ENCODE peak calls at places on chromosomes 4 and X, in four cellular contexts. F is GM13977; P is WTC11; V is activated naive CD4-positive, alpha-beta T cell treated with Interleukin-2 at 50 U/mL for 16 hours. W is an unnamed sample.

GRCh38 chr4:101953949-101954348 is 163.4 kb downstream of the BANK1 start:
- DNase-seq in F (no peak), P (peak), V (no peak), W (no peak)

GRCh38 chr4:120940547-120940946 is 18.0 kb upstream of the PRDM5 start:
- DNase-seq in F (no peak), P (no peak), V (no peak), W (no peak)

GRCh38 chr4:26023191-26023972 is 109.4 kb downstream of the SMIM20 start:
- DNase-seq in F (no peak), P (no peak), V (no peak), W (no peak)

GRCh38 chrX:106707771-106708454 is 18.6 kb upstream of the RNF128 start:
- DNase-seq in F (no peak), P (no peak), V (no peak), W (no peak)

GRCh38 chr4:4541040-4541631 is 712 bp downstream of the STX18 start:
- DNase-seq in F (peak), P (no peak), V (peak), W (peak)

GRCh38 chrX:19535481-19535880 is 20.2 kb upstream of the MAP3K15 start:
- DNase-seq in F (no peak), P (no peak), V (no peak), W (no peak)

GRCh38 chrX:65034641-65035450 is 58.6 kb upstream of the ZC4H2 start:
- DNase-seq in F (peak), P (peak), V (peak), W (peak)

GRCh38 chrX:132489256-132490085 is 633 bp upstream of the MBNL3 start:
- DNase-seq in F (peak), P (peak), V (peak), W (peak)

GRCh38 chr4:37603070-37603468 is 83.1 kb downstream of the RELL1 start:
- DNase-seq in F (peak), P (peak), V (peak), W (peak)

GRCh38 chr4:74023709-74024108 is 14.8 kb downstream of the CXCL3 start:
- DNase-seq in F (no peak), P (no peak), V (no peak), W (no peak)

GRCh38 chr4:169620846-169621228 is 459 bp downstream of the CLCN3 start:
- DNase-seq in F (no peak), P (no peak), V (peak), W (peak)

GRCh38 chr4:139901516-139902327 is 236.1 kb downstream of the MGST2 start:
- DNase-seq in F (no peak), P (no peak), V (no peak), W (no peak)

GRCh38 chr4:139934336-139934735 is 219.6 kb downstream of the MAML3 start:
- DNase-seq in F (no peak), P (no peak), V (no peak), W (no peak)

GRCh38 chr4:62928483-62928882 is 1480.8 kb downstream of the TECRL start:
- DNase-seq in F (no peak), P (no peak), V (no peak), W (no peak)

GRCh38 chr4:76485450-76485849 is 50.4 kb downstream of the SHROOM3 start:
- DNase-seq in F (no peak), P (no peak), V (no peak), W (no peak)

GRCh38 chr4:151418385-151418784 is 9.4 kb downstream of the FHIP1A start:
- DNase-seq in F (no peak), P (no peak), V (no peak), W (no peak)